ENCODE peak calls at places on chromosomes 2 and 18, in six cellular contexts. One of them, this sample, is unnamed. For H3K4me1, the result is how much of the 10 kb centered on the place peaks cover.

GRCh38 chr2:176140130-176140519 is 10.6 kb downstream of the HOXD8 start:
- DNase-seq in transverse colon: no peak
- DNase-seq in adrenal gland: no peak
- DNase-seq in spleen: no peak
- DNase-seq in IMR-90: no peak
- DNase-seq in ovary: peak
- DNase-seq in this sample: no peak

GRCh38 chr2:159131882-159132281 is 154.6 kb downstream of the WDSUB1 start:
- DNase-seq in transverse colon: no peak
- DNase-seq in adrenal gland: peak
- DNase-seq in spleen: no peak
- DNase-seq in IMR-90: peak
- DNase-seq in ovary: no peak
- DNase-seq in this sample: no peak

GRCh38 chr18:37393945-37394609 is 171.5 kb downstream of the CELF4 start:
- DNase-seq in transverse colon: peak
- DNase-seq in adrenal gland: peak
- DNase-seq in spleen: peak
- DNase-seq in IMR-90: peak
- DNase-seq in ovary: peak
- DNase-seq in this sample: peak

GRCh38 chr18:68417826-68418225 is 297.1 kb downstream of the TMX3 start:
- DNase-seq in transverse colon: no peak
- DNase-seq in adrenal gland: no peak
- DNase-seq in spleen: no peak
- DNase-seq in IMR-90: peak
- DNase-seq in ovary: no peak
- DNase-seq in this sample: no peak

GRCh38 chr18:41457730-41458129 is 497.3 kb upstream of the PIK3C3 start:
- DNase-seq in transverse colon: no peak
- DNase-seq in adrenal gland: no peak
- DNase-seq in spleen: no peak
- DNase-seq in IMR-90: no peak
- DNase-seq in ovary: no peak
- DNase-seq in this sample: no peak

GRCh38 chr2:188196343-188197008 is 95.2 kb upstream of the GULP1 start:
- DNase-seq in transverse colon: no peak
- DNase-seq in adrenal gland: no peak
- DNase-seq in spleen: no peak
- DNase-seq in IMR-90: no peak
- DNase-seq in ovary: no peak
- DNase-seq in this sample: no peak

GRCh38 chr2:23502096-23502495 is 117.1 kb downstream of the KLHL29 start:
- DNase-seq in transverse colon: no peak
- DNase-seq in adrenal gland: no peak
- DNase-seq in spleen: no peak
- DNase-seq in IMR-90: no peak
- DNase-seq in ovary: no peak
- DNase-seq in this sample: no peak

GRCh38 chr2:219644801-219645480 is 17.5 kb downstream of the SLC4A3 start:
- DNase-seq in transverse colon: no peak
- DNase-seq in adrenal gland: peak
- DNase-seq in spleen: no peak
- DNase-seq in IMR-90: no peak
- DNase-seq in ovary: peak
- DNase-seq in this sample: peak

GRCh38 chr18:37238271-37238670 is 327.3 kb downstream of the CELF4 start:
- DNase-seq in transverse colon: no peak
- DNase-seq in adrenal gland: no peak
- DNase-seq in spleen: no peak
- DNase-seq in IMR-90: no peak
- DNase-seq in ovary: no peak
- DNase-seq in this sample: no peak

GRCh38 chr2:209685963-209686362 is 85.7 kb upstream of the UNC80 start:
- DNase-seq in transverse colon: no peak
- DNase-seq in adrenal gland: no peak
- DNase-seq in spleen: no peak
- DNase-seq in IMR-90: no peak
- DNase-seq in ovary: no peak
- DNase-seq in this sample: peak

GRCh38 chr2:229300371-229300770 is 29.3 kb upstream of the PID1 start:
- DNase-seq in transverse colon: no peak
- DNase-seq in adrenal gland: no peak
- DNase-seq in spleen: no peak
- DNase-seq in IMR-90: no peak
- DNase-seq in ovary: no peak
- DNase-seq in this sample: no peak

GRCh38 chr2:222295368-222296041 is 3.3 kb downstream of the PAX3 start:
- DNase-seq in transverse colon: no peak
- DNase-seq in adrenal gland: no peak
- DNase-seq in spleen: no peak
- DNase-seq in IMR-90: peak
- DNase-seq in ovary: no peak
- DNase-seq in this sample: no peak

GRCh38 chr2:173792166-173792565 is 173.0 kb downstream of the SP3 start:
- DNase-seq in transverse colon: no peak
- DNase-seq in adrenal gland: no peak
- DNase-seq in spleen: no peak
- DNase-seq in IMR-90: no peak
- DNase-seq in ovary: no peak
- DNase-seq in this sample: no peak

GRCh38 chr2:25245141-25245540 is 76.8 kb upstream of the POMC start:
- DNase-seq in transverse colon: no peak
- DNase-seq in adrenal gland: no peak
- DNase-seq in spleen: no peak
- DNase-seq in IMR-90: no peak
- DNase-seq in ovary: no peak
- DNase-seq in this sample: no peak

GRCh38 chr2:236661064-236661761 is 91.6 kb downstream of the ACKR3 start:
- DNase-seq in transverse colon: no peak
- DNase-seq in adrenal gland: no peak
- DNase-seq in spleen: no peak
- DNase-seq in IMR-90: peak
- DNase-seq in ovary: no peak
- DNase-seq in this sample: no peak

GRCh38 chr2:123165616-123166015 is 859.5 kb upstream of the CNTNAP5 start:
- DNase-seq in transverse colon: no peak
- DNase-seq in adrenal gland: no peak
- DNase-seq in spleen: no peak
- DNase-seq in IMR-90: no peak
- DNase-seq in ovary: no peak
- DNase-seq in this sample: no peak

GRCh38 chr2:167579826-167580225 is 667.6 kb downstream of the STK39 start:
- DNase-seq in transverse colon: no peak
- DNase-seq in adrenal gland: no peak
- DNase-seq in spleen: no peak
- DNase-seq in IMR-90: no peak
- DNase-seq in ovary: no peak
- DNase-seq in this sample: no peak

GRCh38 chr2:236538242-236538641 is 31.4 kb upstream of the ACKR3 start:
- DNase-seq in transverse colon: no peak
- DNase-seq in adrenal gland: no peak
- DNase-seq in spleen: no peak
- DNase-seq in IMR-90: no peak
- DNase-seq in ovary: no peak
- DNase-seq in this sample: no peak

GRCh38 chr18:78672862-78673446 is 306.7 kb upstream of the SALL3 start:
- DNase-seq in transverse colon: no peak
- DNase-seq in adrenal gland: no peak
- DNase-seq in spleen: peak
- DNase-seq in IMR-90: no peak
- DNase-seq in ovary: no peak
- DNase-seq in this sample: no peak

GRCh38 chr2:9083287-9083686 is 79.8 kb upstream of the MBOAT2 start:
- DNase-seq in transverse colon: no peak
- DNase-seq in adrenal gland: no peak
- DNase-seq in spleen: no peak
- DNase-seq in IMR-90: no peak
- DNase-seq in ovary: no peak
- DNase-seq in this sample: no peak

GRCh38 chr2:29129586-29130281 is 14.5 kb downstream of the CLIP4 start:
- DNase-seq in transverse colon: no peak
- DNase-seq in adrenal gland: no peak
- DNase-seq in spleen: no peak
- DNase-seq in IMR-90: no peak
- DNase-seq in ovary: no peak
- DNase-seq in this sample: no peak

GRCh38 chr2:165952600-165953210 is 871 bp downstream of the TTC21B start:
- DNase-seq in transverse colon: no peak
- DNase-seq in adrenal gland: no peak
- DNase-seq in spleen: no peak
- DNase-seq in IMR-90: peak
- DNase-seq in ovary: no peak
- DNase-seq in this sample: no peak

GRCh38 chr2:48065971-48066370 is 159.7 kb upstream of the FBXO11 start:
- DNase-seq in transverse colon: no peak
- DNase-seq in adrenal gland: no peak
- DNase-seq in spleen: no peak
- DNase-seq in IMR-90: no peak
- DNase-seq in ovary: no peak
- DNase-seq in this sample: no peak

GRCh38 chr18:74834424-74835309 is 237.0 kb downstream of the ZNF407 start:
- DNase-seq in transverse colon: no peak
- DNase-seq in adrenal gland: no peak
- DNase-seq in spleen: no peak
- DNase-seq in IMR-90: peak
- DNase-seq in ovary: no peak
- DNase-seq in this sample: no peak

GRCh38 chr2:41149054-41149453 is 697.2 kb upstream of the SLC8A1 start:
- DNase-seq in transverse colon: no peak
- DNase-seq in adrenal gland: no peak
- DNase-seq in spleen: no peak
- DNase-seq in IMR-90: no peak
- DNase-seq in ovary: no peak
- DNase-seq in this sample: no peak

GRCh38 chr2:234269769-234270204 is 219.3 kb downstream of the SPP2 start:
- DNase-seq in transverse colon: peak
- DNase-seq in adrenal gland: no peak
- DNase-seq in spleen: no peak
- DNase-seq in IMR-90: peak
- DNase-seq in ovary: no peak
- DNase-seq in this sample: no peak

GRCh38 chr18:7566587-7567486 is at the start of gene PTPRM:
- DNase-seq in transverse colon: peak
- DNase-seq in adrenal gland: peak
- DNase-seq in spleen: peak
- DNase-seq in IMR-90: peak
- DNase-seq in ovary: peak
- DNase-seq in this sample: peak
- TF ChIP-seq POLR2A in transverse colon: no peak
- TF ChIP-seq POLR2A in adrenal gland: peak
- TF ChIP-seq POLR2A in spleen: peak
- TF ChIP-seq POLR2A in IMR-90: peak
- TF ChIP-seq POLR2A in ovary: peak
- TF ChIP-seq POLR2A in this sample: peak

GRCh38 chr2:127410871-127411396 is 7.3 kb upstream of the PROC start:
- DNase-seq in transverse colon: no peak
- DNase-seq in adrenal gland: peak
- DNase-seq in spleen: peak
- DNase-seq in IMR-90: peak
- DNase-seq in ovary: no peak
- DNase-seq in this sample: no peak
- H3K4me1 ChIP-seq in transverse colon: under half
- H3K4me1 ChIP-seq in adrenal gland: under half
- H3K4me1 ChIP-seq in spleen: under half
- H3K4me1 ChIP-seq in IMR-90: under half
- H3K4me1 ChIP-seq in ovary: under half
- H3K4me1 ChIP-seq in this sample: under half

GRCh38 chr2:96209011-96209728 is 543 bp upstream of the STARD7 start:
- DNase-seq in transverse colon: no peak
- DNase-seq in adrenal gland: no peak
- DNase-seq in spleen: no peak
- DNase-seq in IMR-90: no peak
- DNase-seq in ovary: peak
- DNase-seq in this sample: no peak
- TF ChIP-seq POLR2A in transverse colon: no peak
- TF ChIP-seq POLR2A in adrenal gland: no peak
- TF ChIP-seq POLR2A in spleen: no peak
- TF ChIP-seq POLR2A in IMR-90: no peak
- TF ChIP-seq POLR2A in ovary: no peak
- TF ChIP-seq POLR2A in this sample: peak

DNA sequence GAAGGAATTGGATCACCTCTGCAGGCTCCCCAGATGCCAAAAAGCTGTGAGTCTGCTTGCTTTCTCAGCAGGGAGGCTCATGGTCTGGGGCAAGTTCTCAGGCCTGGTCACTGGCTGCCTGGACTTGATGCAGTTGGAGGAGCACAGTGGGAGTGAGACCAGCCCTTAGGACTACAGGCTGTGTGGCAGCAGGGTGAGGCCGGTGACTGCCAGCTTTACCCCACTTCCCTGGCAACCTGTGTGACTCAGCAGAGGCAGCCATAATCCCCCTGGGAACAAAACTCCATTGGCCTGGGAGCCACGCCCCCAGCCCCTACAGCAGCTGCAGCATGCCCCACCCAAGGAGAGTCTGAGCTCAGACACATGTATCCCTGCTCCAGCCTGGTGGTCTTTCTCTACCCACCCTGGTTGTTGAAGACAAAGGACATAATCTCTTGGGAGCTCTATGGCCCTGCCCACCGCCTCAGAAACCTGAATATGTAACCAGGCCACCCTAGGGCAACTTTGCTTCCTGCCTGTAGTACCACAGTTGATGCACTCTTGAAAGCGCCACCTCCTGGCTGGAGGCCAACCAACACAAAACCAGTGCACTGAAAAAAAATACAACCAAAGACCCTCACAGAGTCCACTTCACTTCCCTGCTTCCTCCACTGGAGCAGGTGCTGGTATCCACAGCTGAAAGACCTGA is 106.8 kb upstream of the SPATS2L start:
- DNase-seq in transverse colon: no peak
- DNase-seq in adrenal gland: no peak
- DNase-seq in spleen: no peak
- DNase-seq in IMR-90: no peak
- DNase-seq in ovary: no peak
- DNase-seq in this sample: no peak
- H3K4me1 ChIP-seq in transverse colon: under half
- H3K4me1 ChIP-seq in adrenal gland: under half
- H3K4me1 ChIP-seq in spleen: under half
- H3K4me1 ChIP-seq in IMR-90: under half
- H3K4me1 ChIP-seq in ovary: under half
- H3K4me1 ChIP-seq in this sample: under half